ENCODE peak calls at places on chromosomes 13 and 19, in nine cellular contexts. Z, T, P, L, A, E, C, O and R are unnamed samples.

GRCh38 chr19:48698046-48698445 is 2.3 kb downstream of the FUT2 start:
- DNase-seq in Z (peak), T (no peak), P (no peak), L (no peak), A (peak), E (no peak), C (no peak), O (peak), R (peak)

GRCh38 chr19:10268077-10268476 is 2.8 kb upstream of the ICAM1 start:
- DNase-seq in Z (no peak), T (no peak), P (no peak), L (peak), A (no peak), E (no peak), C (no peak), O (no peak), R (no peak)

GRCh38 chr13:99883805-99884204 is 87.8 kb downstream of the ZIC5 start:
- DNase-seq in Z (no peak), T (no peak), P (no peak), L (no peak), A (no peak), E (no peak), C (no peak), O (no peak), R (no peak)

GRCh38 chr13:57409121-57409520 is 222.4 kb upstream of the PCDH17 start:
- DNase-seq in Z (no peak), T (no peak), P (no peak), L (no peak), A (no peak), E (no peak), C (no peak), O (no peak), R (no peak)

GRCh38 chr19:36064829-36065228 is 10.1 kb downstream of the WDR62 start:
- DNase-seq in Z (no peak), T (no peak), P (no peak), L (no peak), A (no peak), E (no peak), C (no peak), O (no peak), R (no peak)

GRCh38 chr19:41919948-41920712 is 8.1 kb downstream of the ERFL start:
- DNase-seq in Z (peak), T (no peak), P (no peak), L (no peak), A (no peak), E (no peak), C (no peak), O (no peak), R (no peak)

GRCh38 chr19:17942582-17943283 is 9.9 kb downstream of the CCDC124 start:
- DNase-seq in Z (no peak), T (no peak), P (no peak), L (no peak), A (no peak), E (no peak), C (no peak), O (no peak), R (no peak)

GRCh38 chr19:16946951-16947940 is 58.4 kb downstream of the F2RL3 start:
- DNase-seq in Z (no peak), T (no peak), P (no peak), L (no peak), A (no peak), E (no peak), C (no peak), O (no peak), R (no peak)

GRCh38 chr19:51098366-51099069 is 9.7 kb downstream of the CTU1 start:
- DNase-seq in Z (no peak), T (peak), P (peak), L (peak), A (no peak), E (no peak), C (no peak), O (no peak), R (peak)

GRCh38 chr19:28429356-28429755 is 783.6 kb downstream of the UQCRFS1 start:
- DNase-seq in Z (no peak), T (no peak), P (no peak), L (no peak), A (no peak), E (no peak), C (no peak), O (no peak), R (no peak)

GRCh38 chr13:93169980-93170379 is 56.6 kb upstream of the GPC6 start:
- DNase-seq in Z (peak), T (no peak), P (no peak), L (no peak), A (peak), E (peak), C (no peak), O (peak), R (peak)

GRCh38 chr19:8144273-8144672 is 5.1 kb downstream of the FBN3 start:
- DNase-seq in Z (no peak), T (no peak), P (no peak), L (no peak), A (no peak), E (no peak), C (no peak), O (no peak), R (no peak)